ENCODE peak calls at places on chromosomes 11 and 22, in seven cellular contexts. J, I, B, U, P, C and F are unnamed samples.

GRCh38 chr22:32830473-32830872 is 29.0 kb downstream of the TIMP3 start:
- DNase-seq in J (no peak), I (no peak), B (no peak), U (no peak), P (no peak), C (peak), F (no peak)

GRCh38 chr11:7220636-7221035 is 31.1 kb upstream of the SYT9 start:
- DNase-seq in J (no peak), I (no peak), B (no peak), U (no peak), P (no peak), C (no peak), F (no peak)

GRCh38 chr11:1375161-1375954 is 14.4 kb upstream of the BRSK2 start:
- DNase-seq in J (no peak), I (no peak), B (no peak), U (no peak), P (no peak), C (no peak), F (no peak)

GRCh38 chr11:35180311-35181233 is 41.6 kb downstream of the CD44 start:
- DNase-seq in J (peak), I (peak), B (no peak), U (no peak), P (peak), C (no peak), F (no peak)

GRCh38 chr11:13109616-13110015 is 100.5 kb downstream of the RASSF10 start:
- DNase-seq in J (no peak), I (no peak), B (no peak), U (no peak), P (no peak), C (no peak), F (no peak)

GRCh38 chr11:18522388-18522787 is 4.4 kb downstream of the TSG101 start:
- DNase-seq in J (no peak), I (peak), B (no peak), U (no peak), P (peak), C (peak), F (no peak)

GRCh38 chr11:102269927-102270326 is 47.4 kb upstream of the BIRC3 start:
- DNase-seq in J (no peak), I (peak), B (peak), U (no peak), P (peak), C (no peak), F (no peak)

GRCh38 chr11:8095831-8096522 is 15.0 kb downstream of the TUB start:
- DNase-seq in J (no peak), I (no peak), B (no peak), U (no peak), P (no peak), C (no peak), F (no peak)

GRCh38 chr11:81869337-81870065 is 864.2 kb downstream of the FAM181B start:
- DNase-seq in J (no peak), I (peak), B (no peak), U (no peak), P (no peak), C (no peak), F (peak)

GRCh38 chr11:113278481-113278880 is 35.9 kb upstream of the TTC12 start:
- DNase-seq in J (no peak), I (no peak), B (no peak), U (no peak), P (no peak), C (no peak), F (no peak)

GRCh38 chr11:77054018-77054417 is 12.8 kb upstream of the CAPN5 start:
- DNase-seq in J (no peak), I (no peak), B (no peak), U (no peak), P (no peak), C (no peak), F (no peak)

GRCh38 chr11:33211588-33211987 is 45.6 kb upstream of the HIPK3 start:
- DNase-seq in J (no peak), I (no peak), B (peak), U (no peak), P (no peak), C (no peak), F (no peak)

GRCh38 chr11:131886201-131886600 is 515.8 kb downstream of the NTM start:
- DNase-seq in J (no peak), I (no peak), B (no peak), U (no peak), P (no peak), C (no peak), F (no peak)

GRCh38 chr11:101458161-101458560 is 125.6 kb downstream of the TRPC6 start:
- DNase-seq in J (no peak), I (peak), B (no peak), U (no peak), P (peak), C (no peak), F (no peak)

GRCh38 chr11:45485070-45485716 is 180.2 kb downstream of the CHST1 start:
- DNase-seq in J (no peak), I (no peak), B (no peak), U (no peak), P (no peak), C (peak), F (no peak)

GRCh38 chr11:82270870-82271269 is 462.8 kb downstream of the FAM181B start:
- DNase-seq in J (no peak), I (no peak), B (no peak), U (no peak), P (no peak), C (no peak), F (no peak)

GRCh38 chr11:4044971-4045646 is 49.5 kb upstream of the RRM1 start:
- DNase-seq in J (no peak), I (no peak), B (no peak), U (no peak), P (no peak), C (no peak), F (no peak)

GRCh38 chr11:124499711-124500110 is 43.7 kb downstream of the OR8B12 start:
- DNase-seq in J (no peak), I (no peak), B (no peak), U (no peak), P (no peak), C (no peak), F (no peak)

GRCh38 chr11:15889972-15890371 is 466.4 kb downstream of the SOX6 start:
- DNase-seq in J (no peak), I (peak), B (peak), U (no peak), P (peak), C (no peak), F (no peak)

GRCh38 chr22:41681616-41682015 is 7.1 kb downstream of the SNU13 start:
- DNase-seq in J (no peak), I (peak), B (peak), U (no peak), P (no peak), C (no peak), F (no peak)

GRCh38 chr11:109015283-109015682 is 350.4 kb downstream of the DDX10 start:
- DNase-seq in J (peak), I (peak), B (peak), U (peak), P (peak), C (no peak), F (no peak)

GRCh38 chr11:94553938-94554337 is 10.2 kb downstream of the FUT4 start:
- DNase-seq in J (no peak), I (peak), B (no peak), U (peak), P (no peak), C (no peak), F (no peak)

GRCh38 chr11:5291207-5291838 is 10.4 kb downstream of the OR51B4 start:
- DNase-seq in J (peak), I (peak), B (peak), U (no peak), P (peak), C (peak), F (no peak)

GRCh38 chr22:40385041-40385782 is 14.8 kb downstream of the SGSM3 start:
- DNase-seq in J (no peak), I (peak), B (no peak), U (no peak), P (no peak), C (no peak), F (peak)

GRCh38 chr11:45803981-45804805 is 756 bp upstream of the SLC35C1 start:
- DNase-seq in J (peak), I (peak), B (peak), U (no peak), P (peak), C (peak), F (no peak)

GRCh38 chr22:41260871-41261270 is 20.1 kb upstream of the CHADL start:
- DNase-seq in J (no peak), I (no peak), B (no peak), U (no peak), P (no peak), C (no peak), F (no peak)

GRCh38 chr22:24406322-24407277 is 20.8 kb upstream of the ADORA2A start:
- DNase-seq in J (no peak), I (no peak), B (no peak), U (no peak), P (no peak), C (no peak), F (no peak)

GRCh38 chr22:23763579-23764331 is 965 bp downstream of the C22orf15 start:
- DNase-seq in J (no peak), I (no peak), B (no peak), U (no peak), P (no peak), C (peak), F (no peak)

GRCh38 chr11:112537846-112538330 is 277.2 kb upstream of the PLET1 start:
- DNase-seq in J (no peak), I (no peak), B (no peak), U (no peak), P (no peak), C (no peak), F (no peak)

GRCh38 chr22:45844949-45845613 is 131.9 kb downstream of the WNT7B start:
- DNase-seq in J (peak), I (no peak), B (no peak), U (no peak), P (no peak), C (peak), F (no peak)

GRCh38 chr11:46930089-46930488 is 6.5 kb upstream of the CSTPP1 start:
- DNase-seq in J (no peak), I (peak), B (peak), U (no peak), P (peak), C (peak), F (no peak)

GRCh38 chr11:131190446-131190845 is 180.0 kb upstream of the NTM start:
- DNase-seq in J (no peak), I (no peak), B (no peak), U (no peak), P (no peak), C (no peak), F (no peak)

GRCh38 chr11:16239130-16240105 is 116.9 kb downstream of the SOX6 start:
- DNase-seq in J (peak), I (no peak), B (peak), U (no peak), P (no peak), C (no peak), F (no peak)

GRCh38 chr11:2916114-2916891 is 12.9 kb downstream of the PHLDA2 start:
- DNase-seq in J (no peak), I (no peak), B (no peak), U (no peak), P (no peak), C (no peak), F (no peak)

GRCh38 chr22:42906605-42907338 is 49.7 kb upstream of the ARFGAP3 start:
- DNase-seq in J (no peak), I (no peak), B (peak), U (no peak), P (peak), C (no peak), F (no peak)

GRCh38 chr11:2694995-2695939 is 4.5 kb downstream of the KCNQ1OT1 start:
- DNase-seq in J (no peak), I (no peak), B (no peak), U (no peak), P (no peak), C (no peak), F (no peak)

GRCh38 chr11:96082002-96082899 is 158.3 kb upstream of the MTMR2 start:
- DNase-seq in J (no peak), I (peak), B (no peak), U (no peak), P (no peak), C (peak), F (no peak)

GRCh38 chr11:12274056-12274455 is 103.3 kb upstream of the PARVA start:
- DNase-seq in J (no peak), I (no peak), B (no peak), U (no peak), P (no peak), C (no peak), F (no peak)

GRCh38 chr11:67032830-67033555 is 10.1 kb downstream of the SYT12 start:
- DNase-seq in J (peak), I (peak), B (peak), U (peak), P (peak), C (no peak), F (no peak)

GRCh38 chr11:31656051-31656450 is 146.5 kb downstream of the ELP4 start:
- DNase-seq in J (peak), I (peak), B (peak), U (no peak), P (peak), C (no peak), F (no peak)
- H3K4me3 ChIP-seq in J (no peak), I (no peak), B (peak), U (no peak), P (no peak), C (no peak), F (no peak)

GRCh38 chr11:61102667-61103491 is 590 bp downstream of the CD5 start:
- DNase-seq in J (no peak), I (no peak), B (no peak), U (no peak), P (no peak), C (no peak), F (no peak)
- H3K4me3 ChIP-seq in J (no peak), I (no peak), B (no peak), U (no peak), P (no peak), C (no peak), F (no peak)

GRCh38 chr22:38081636-38081940 is 2.4 kb downstream of the SLC16A8 start:
- DNase-seq in J (no peak), I (no peak), B (no peak), U (no peak), P (no peak), C (no peak), F (no peak)

GRCh38 chr22:38081941-38082828 is 1.8 kb downstream of the SLC16A8 start:
- DNase-seq in J (no peak), I (no peak), B (no peak), U (no peak), P (no peak), C (no peak), F (no peak)

GRCh38 chr22:38079804-38080203 is 4.2 kb downstream of the SLC16A8 start:
- DNase-seq in J (no peak), I (no peak), B (no peak), U (no peak), P (no peak), C (no peak), F (no peak)

GRCh38 chr22:38080468-38080846 is 3.5 kb downstream of the SLC16A8 start:
- DNase-seq in J (no peak), I (no peak), B (no peak), U (no peak), P (no peak), C (no peak), F (no peak)

GRCh38 chr22:38080847-38081635 is 2.9 kb downstream of the SLC16A8 start:
- DNase-seq in J (no peak), I (peak), B (peak), U (no peak), P (peak), C (peak), F (no peak)
- H3K4me3 ChIP-seq in J (peak), I (peak), B (peak), U (peak), P (peak), C (no peak), F (no peak)

GRCh38 chr11:116192509-116193206 is 580.1 kb downstream of the BUD13 start:
- DNase-seq in J (no peak), I (no peak), B (no peak), U (no peak), P (no peak), C (peak), F (no peak)
- H3K4me3 ChIP-seq in J (no peak), I (no peak), B (no peak), U (peak), P (peak), C (no peak), F (no peak)

DNA sequence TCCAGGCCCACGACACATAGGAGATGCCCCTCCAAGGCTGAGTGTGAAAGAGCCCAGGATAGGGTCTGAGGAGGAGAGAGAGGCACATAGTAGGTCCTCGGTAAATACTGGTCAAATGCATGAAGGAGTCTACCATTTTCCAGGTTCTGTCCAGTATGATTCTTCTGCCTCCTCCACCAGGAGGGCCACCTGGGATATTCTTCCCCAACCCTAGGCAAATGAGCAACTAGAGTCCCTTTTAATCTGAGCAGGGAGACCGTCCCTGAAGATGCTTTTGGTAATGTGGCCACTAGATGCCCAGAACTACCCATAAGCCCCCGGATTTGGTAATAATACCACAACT is 6.7 kb downstream of the PDGFB start:
- DNase-seq in J (no peak), I (no peak), B (no peak), U (no peak), P (no peak), C (no peak), F (no peak)
- H3K4me3 ChIP-seq in J (no peak), I (no peak), B (no peak), U (no peak), P (no peak), C (no peak), F (no peak)

GRCh38 chr22:29479417-29480261 is at the start of gene NEFH:
- DNase-seq in J (no peak), I (no peak), B (no peak), U (no peak), P (no peak), C (no peak), F (no peak)

GRCh38 chr22:29478326-29479276 is 1.4 kb upstream of the NEFH start:
- DNase-seq in J (no peak), I (peak), B (peak), U (no peak), P (no peak), C (peak), F (no peak)

GRCh38 chr22:29481265-29482000 is 1.4 kb downstream of the NEFH start:
- DNase-seq in J (no peak), I (no peak), B (peak), U (no peak), P (peak), C (peak), F (no peak)

GRCh38 chr22:29480512-29481264 is 670 bp downstream of the NEFH start:
- DNase-seq in J (no peak), I (peak), B (no peak), U (peak), P (peak), C (peak), F (no peak)

DNA sequence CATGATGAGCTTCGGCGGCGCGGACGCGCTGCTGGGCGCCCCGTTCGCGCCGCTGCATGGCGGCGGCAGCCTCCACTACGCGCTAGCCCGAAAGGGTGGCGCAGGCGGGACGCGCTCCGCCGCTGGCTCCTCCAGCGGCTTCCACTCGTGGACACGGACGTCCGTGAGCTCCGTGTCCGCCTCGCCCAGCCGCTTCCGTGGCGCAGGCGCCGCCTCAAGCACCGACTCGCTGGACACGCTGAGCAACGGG is 169 bp downstream of the NEFH start:
- DNase-seq in J (no peak), I (no peak), B (no peak), U (no peak), P (no peak), C (no peak), F (no peak)
- H3K4me3 ChIP-seq in J (no peak), I (no peak), B (peak), U (peak), P (peak), C (no peak), F (no peak)

GRCh38 chr11:62727007-62727832 is at the start of gene HNRNPUL2:
- DNase-seq in J (peak), I (peak), B (peak), U (peak), P (peak), C (peak), F (peak)
- H3K4me3 ChIP-seq in J (peak), I (peak), B (peak), U (peak), P (peak), C (peak), F (peak)